ENCODE peak calls at places on chromosomes 2 and 18, in nine cellular contexts. One of them, this sample, is unnamed.

GRCh38 chr18:58788470-58788869 is 76.2 kb upstream of the ZNF532 start:
- DNase-seq in choroid plexus epithelial cell: no peak
- DNase-seq in activated CD4-positive, alpha-beta T cell treated with anti-CD3 and anti-CD28 coated beads, Interleukin-2, amount 50 U/mL, for 24 hours: no peak
- DNase-seq in hypothalamus: no peak
- DNase-seq in HCEC 1CT: no peak
- DNase-seq in kidney tubule cell: peak
- DNase-seq in stimulated activated CD8-positive, alpha-beta memory T cell treated with anti-CD3 and anti-CD28 coated beads, Interleukin-15, amount 100 ng/mL, for 24 hours: no peak
- DNase-seq in NCI-H1436: no peak
- DNase-seq in GM10248: no peak
- DNase-seq in this sample: no peak

GRCh38 chr2:30950339-30950738 is 143.1 kb upstream of the CAPN13 start:
- DNase-seq in activated CD4-positive, alpha-beta T cell treated with anti-CD3 and anti-CD28 coated beads, Interleukin-2, amount 50 U/mL, for 24 hours: no peak
- DNase-seq in GM10248: no peak
- DNase-seq in NCI-H1436: no peak
- DNase-seq in kidney tubule cell: no peak
- DNase-seq in choroid plexus epithelial cell: no peak
- DNase-seq in hypothalamus: no peak
- DNase-seq in stimulated activated CD8-positive, alpha-beta memory T cell treated with anti-CD3 and anti-CD28 coated beads, Interleukin-15, amount 100 ng/mL, for 24 hours: no peak
- DNase-seq in HCEC 1CT: no peak
- DNase-seq in this sample: no peak

GRCh38 chr18:66419400-66419799 is 184.5 kb downstream of the CDH19 start:
- DNase-seq in choroid plexus epithelial cell: no peak
- DNase-seq in NCI-H1436: no peak
- DNase-seq in hypothalamus: no peak
- DNase-seq in GM10248: no peak
- DNase-seq in stimulated activated CD8-positive, alpha-beta memory T cell treated with anti-CD3 and anti-CD28 coated beads, Interleukin-15, amount 100 ng/mL, for 24 hours: no peak
- DNase-seq in activated CD4-positive, alpha-beta T cell treated with anti-CD3 and anti-CD28 coated beads, Interleukin-2, amount 50 U/mL, for 24 hours: no peak
- DNase-seq in HCEC 1CT: no peak
- DNase-seq in kidney tubule cell: no peak
- DNase-seq in this sample: no peak

GRCh38 chr2:165691615-165692014 is 102.4 kb downstream of the GALNT3 start:
- DNase-seq in kidney tubule cell: no peak
- DNase-seq in GM10248: no peak
- DNase-seq in HCEC 1CT: peak
- DNase-seq in NCI-H1436: no peak
- DNase-seq in choroid plexus epithelial cell: peak
- DNase-seq in activated CD4-positive, alpha-beta T cell treated with anti-CD3 and anti-CD28 coated beads, Interleukin-2, amount 50 U/mL, for 24 hours: no peak
- DNase-seq in hypothalamus: no peak
- DNase-seq in stimulated activated CD8-positive, alpha-beta memory T cell treated with anti-CD3 and anti-CD28 coated beads, Interleukin-15, amount 100 ng/mL, for 24 hours: no peak
- DNase-seq in this sample: peak

GRCh38 chr2:197306691-197307030 is 3.9 kb downstream of the ANKRD44 start:
- DNase-seq in stimulated activated CD8-positive, alpha-beta memory T cell treated with anti-CD3 and anti-CD28 coated beads, Interleukin-15, amount 100 ng/mL, for 24 hours: no peak
- DNase-seq in choroid plexus epithelial cell: no peak
- DNase-seq in NCI-H1436: no peak
- DNase-seq in hypothalamus: no peak
- DNase-seq in GM10248: no peak
- DNase-seq in HCEC 1CT: no peak
- DNase-seq in activated CD4-positive, alpha-beta T cell treated with anti-CD3 and anti-CD28 coated beads, Interleukin-2, amount 50 U/mL, for 24 hours: no peak
- DNase-seq in kidney tubule cell: peak
- DNase-seq in this sample: no peak

GRCh38 chr2:219399716-219400478 is 12.2 kb upstream of the DNPEP start:
- DNase-seq in choroid plexus epithelial cell: no peak
- DNase-seq in kidney tubule cell: no peak
- DNase-seq in hypothalamus: no peak
- DNase-seq in activated CD4-positive, alpha-beta T cell treated with anti-CD3 and anti-CD28 coated beads, Interleukin-2, amount 50 U/mL, for 24 hours: no peak
- DNase-seq in HCEC 1CT: no peak
- DNase-seq in NCI-H1436: no peak
- DNase-seq in GM10248: no peak
- DNase-seq in stimulated activated CD8-positive, alpha-beta memory T cell treated with anti-CD3 and anti-CD28 coated beads, Interleukin-15, amount 100 ng/mL, for 24 hours: no peak
- DNase-seq in this sample: peak

GRCh38 chr18:9530226-9531009 is 55.1 kb downstream of the RALBP1 start:
- DNase-seq in activated CD4-positive, alpha-beta T cell treated with anti-CD3 and anti-CD28 coated beads, Interleukin-2, amount 50 U/mL, for 24 hours: no peak
- DNase-seq in stimulated activated CD8-positive, alpha-beta memory T cell treated with anti-CD3 and anti-CD28 coated beads, Interleukin-15, amount 100 ng/mL, for 24 hours: no peak
- DNase-seq in kidney tubule cell: no peak
- DNase-seq in GM10248: no peak
- DNase-seq in choroid plexus epithelial cell: peak
- DNase-seq in hypothalamus: no peak
- DNase-seq in NCI-H1436: no peak
- DNase-seq in HCEC 1CT: no peak
- DNase-seq in this sample: no peak

GRCh38 chr2:33442528-33443069 is 33.9 kb upstream of the RASGRP3 start:
- DNase-seq in activated CD4-positive, alpha-beta T cell treated with anti-CD3 and anti-CD28 coated beads, Interleukin-2, amount 50 U/mL, for 24 hours: no peak
- DNase-seq in HCEC 1CT: no peak
- DNase-seq in stimulated activated CD8-positive, alpha-beta memory T cell treated with anti-CD3 and anti-CD28 coated beads, Interleukin-15, amount 100 ng/mL, for 24 hours: no peak
- DNase-seq in hypothalamus: no peak
- DNase-seq in kidney tubule cell: no peak
- DNase-seq in GM10248: no peak
- DNase-seq in choroid plexus epithelial cell: no peak
- DNase-seq in NCI-H1436: no peak
- DNase-seq in this sample: peak

GRCh38 chr18:73691118-73691517 is 456.5 kb downstream of the FBXO15 start:
- DNase-seq in choroid plexus epithelial cell: peak
- DNase-seq in stimulated activated CD8-positive, alpha-beta memory T cell treated with anti-CD3 and anti-CD28 coated beads, Interleukin-15, amount 100 ng/mL, for 24 hours: no peak
- DNase-seq in kidney tubule cell: peak
- DNase-seq in activated CD4-positive, alpha-beta T cell treated with anti-CD3 and anti-CD28 coated beads, Interleukin-2, amount 50 U/mL, for 24 hours: no peak
- DNase-seq in hypothalamus: no peak
- DNase-seq in NCI-H1436: no peak
- DNase-seq in GM10248: no peak
- DNase-seq in HCEC 1CT: no peak
- DNase-seq in this sample: peak

GRCh38 chr2:172342056-172342455 is 85.3 kb upstream of the ITGA6 start:
- DNase-seq in hypothalamus: no peak
- DNase-seq in choroid plexus epithelial cell: no peak
- DNase-seq in HCEC 1CT: no peak
- DNase-seq in GM10248: no peak
- DNase-seq in stimulated activated CD8-positive, alpha-beta memory T cell treated with anti-CD3 and anti-CD28 coated beads, Interleukin-15, amount 100 ng/mL, for 24 hours: no peak
- DNase-seq in NCI-H1436: no peak
- DNase-seq in kidney tubule cell: no peak
- DNase-seq in activated CD4-positive, alpha-beta T cell treated with anti-CD3 and anti-CD28 coated beads, Interleukin-2, amount 50 U/mL, for 24 hours: no peak
- DNase-seq in this sample: no peak

GRCh38 chr2:101463885-101464653 is 10.8 kb downstream of the RFX8 start:
- DNase-seq in GM10248: no peak
- DNase-seq in hypothalamus: no peak
- DNase-seq in kidney tubule cell: peak
- DNase-seq in NCI-H1436: no peak
- DNase-seq in stimulated activated CD8-positive, alpha-beta memory T cell treated with anti-CD3 and anti-CD28 coated beads, Interleukin-15, amount 100 ng/mL, for 24 hours: no peak
- DNase-seq in choroid plexus epithelial cell: peak
- DNase-seq in HCEC 1CT: peak
- DNase-seq in activated CD4-positive, alpha-beta T cell treated with anti-CD3 and anti-CD28 coated beads, Interleukin-2, amount 50 U/mL, for 24 hours: no peak
- DNase-seq in this sample: peak

GRCh38 chr2:42028571-42029148 is 19.2 kb upstream of the PKDCC start:
- DNase-seq in hypothalamus: no peak
- DNase-seq in HCEC 1CT: no peak
- DNase-seq in stimulated activated CD8-positive, alpha-beta memory T cell treated with anti-CD3 and anti-CD28 coated beads, Interleukin-15, amount 100 ng/mL, for 24 hours: no peak
- DNase-seq in NCI-H1436: no peak
- DNase-seq in GM10248: peak
- DNase-seq in activated CD4-positive, alpha-beta T cell treated with anti-CD3 and anti-CD28 coated beads, Interleukin-2, amount 50 U/mL, for 24 hours: no peak
- DNase-seq in choroid plexus epithelial cell: peak
- DNase-seq in kidney tubule cell: no peak
- DNase-seq in this sample: no peak

This sample was measured in adipocyte.